ENCODE peak calls at places on chromosomes 12 and 14, in ten cellular contexts. U is CD4-positive, alpha-beta memory T cell; F is body of pancreas; H is thoracic aorta; Y is uterus; R is mesenchymal stem cell; I is CD8-positive, alpha-beta T cell; V is neural progenitor cell; Q is transverse colon; M is GM23338. S is an unnamed sample.

GRCh38 chr14:43105305-43105704 is 1401.8 kb downstream of the FSCB start:
- DNase-seq in U (no peak), Y (no peak), H (no peak), R (no peak), Q (no peak), M (peak; percentile 1), V (no peak), F (no peak), I (no peak), S (no peak)

GRCh38 chr12:106321139-106321850 is 18.8 kb downstream of the TCP11L2 start:
- DNase-seq in Q (no peak), R (no peak), F (no peak), I (no peak), M (no peak), V (no peak), Y (no peak), H (no peak), U (no peak), S (no peak)

GRCh38 chr12:59632408-59632807 is 36.6 kb downstream of the SLC16A7 start:
- DNase-seq in H (no peak), M (no peak), R (no peak), U (no peak), I (no peak), Y (no peak), Q (no peak), V (no peak), F (no peak), S (no peak)

GRCh38 chr12:105451211-105451610 is 120.7 kb downstream of the C12orf75 start:
- DNase-seq in Q (no peak), M (no peak), I (no peak), Y (peak; percentile 20), F (no peak), R (peak; percentile 44), H (no peak), V (no peak), U (no peak), S (no peak)

GRCh38 chr12:31727197-31727596 is 1.6 kb downstream of the AMN1 start:
- DNase-seq in F (no peak), H (no peak), R (no peak), Q (no peak), U (no peak), I (no peak), V (no peak), M (no peak), Y (no peak), S (no peak)

GRCh38 chr12:5220835-5221234 is 177.2 kb downstream of the KCNA5 start:
- DNase-seq in F (no peak), I (no peak), Y (no peak), Q (no peak), V (no peak), M (no peak), U (peak; percentile 0), H (no peak), R (no peak), S (no peak)

GRCh38 chr12:20604408-20604807 is 90.7 kb upstream of the SLCO1C1 start:
- DNase-seq in I (no peak), M (no peak), H (no peak), U (no peak), F (no peak), R (no peak), Y (no peak), V (no peak), Q (no peak), S (no peak)

GRCh38 chr14:64092338-64092737 is 201.8 kb downstream of the ESR2 start:
- DNase-seq in R (no peak), I (no peak), Y (no peak), Q (no peak), H (no peak), V (no peak), M (no peak), U (no peak), F (no peak), S (no peak)

GRCh38 chr12:26298785-26299621 is 103.6 kb downstream of the SSPN start:
- DNase-seq in F (no peak), Q (no peak), Y (no peak), V (no peak), H (no peak), M (peak; percentile 8), U (peak; percentile 13), R (peak; percentile 92), I (no peak), S (peak; percentile 88)

GRCh38 chr12:85874064-85874463 is at the start of gene NTS:
- DNase-seq in R (peak; percentile 17), V (peak; percentile 42), F (no peak), M (peak; percentile 63), I (no peak), Y (no peak), Q (no peak), H (no peak), U (no peak), S (peak; percentile 4)

GRCh38 chr12:132402831-132403416 is 73.5 kb upstream of the GALNT9 start:
- DNase-seq in M (no peak), Y (no peak), R (no peak), F (no peak), U (no peak), I (no peak), V (no peak), H (no peak), Q (no peak), S (no peak)

GRCh38 chr12:109927622-109928021 is 27.5 kb downstream of the TCHP start:
- DNase-seq in U (peak; percentile 30), I (peak; percentile 7), Y (no peak), H (no peak), V (peak; percentile 60), F (peak; percentile 50), M (peak; percentile 74), R (peak; percentile 57), Q (peak; percentile 47), S (no peak)

GRCh38 chr12:76763746-76764675 is at the start of gene ZDHHC17:
- DNase-seq in M (peak; percentile 94), I (peak; percentile 89), Y (peak; percentile 97), H (peak; percentile 65), V (peak; percentile 97), R (peak; percentile 93), Q (peak; percentile 94), U (peak; percentile 94), F (peak; percentile 93), S (peak; percentile 94)

GRCh38 chr12:76766161-76766560 is 2.2 kb downstream of the ZDHHC17 start:
- DNase-seq in I (no peak), H (no peak), F (no peak), M (no peak), U (no peak), R (no peak), Q (no peak), Y (no peak), V (no peak), S (no peak)

GRCh38 chr12:76765598-76765997 is 1.7 kb downstream of the ZDHHC17 start:
- DNase-seq in V (no peak), F (no peak), R (no peak), H (no peak), U (no peak), Q (no peak), Y (no peak), I (no peak), M (no peak), S (no peak)

GRCh38 chr12:76764856-76765255 is 941 bp downstream of the ZDHHC17 start:
- DNase-seq in U (no peak), I (no peak), R (peak; percentile 43), M (peak; percentile 4), F (no peak), H (no peak), Y (no peak), V (peak; percentile 5), Q (peak; percentile 10), S (no peak)

GRCh38 chr12:76762556-76762955 is 1.4 kb upstream of the ZDHHC17 start:
- DNase-seq in M (peak; percentile 91), U (no peak), V (peak; percentile 89), F (no peak), Q (no peak), Y (peak; percentile 24), H (no peak), R (no peak), I (no peak), S (no peak)
- H3K27ac ChIP-seq in M (peak overlapping the region; percentile 94), U (no peak overlapping the region), V (peak overlapping the region; percentile 88), F (peak overlapping the region; percentile 96), Q (peak overlapping the region; percentile 98), Y (peak overlapping the region; percentile 96), H (no peak overlapping the region), R (no peak overlapping the region), I (no peak overlapping the region), S (no peak overlapping the region)

DNA sequence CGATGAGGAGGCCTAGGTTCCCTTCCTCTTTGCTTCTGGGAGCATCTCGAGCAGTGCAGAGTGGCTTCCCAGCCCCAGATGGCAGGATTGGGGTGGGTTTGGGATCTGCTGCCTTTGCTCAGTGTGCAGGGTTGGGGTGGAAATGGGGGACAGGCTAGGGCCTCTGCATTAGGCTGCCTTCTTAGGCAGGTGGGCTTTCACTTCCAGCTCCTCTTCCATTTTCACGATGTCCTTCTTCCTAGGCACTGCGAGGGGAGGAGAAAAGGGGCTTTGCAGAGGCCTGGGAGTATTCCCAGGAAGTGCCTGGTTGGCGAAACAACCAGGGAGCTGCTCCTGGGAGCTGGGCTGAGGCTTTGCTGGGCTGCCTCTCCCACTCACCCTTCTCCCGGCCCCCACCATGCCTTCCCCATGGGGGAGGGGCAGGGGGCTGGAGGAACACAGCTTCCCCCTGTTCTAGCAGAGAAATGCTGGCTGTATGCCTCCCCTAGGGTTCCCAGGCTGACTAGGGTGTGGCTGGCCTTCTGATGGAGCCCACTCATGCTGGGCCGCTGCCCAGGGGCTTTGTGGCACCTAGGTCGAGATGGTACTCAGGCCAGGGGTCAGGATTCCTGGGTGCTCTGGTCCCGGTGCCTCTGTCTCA is 2.4 kb downstream of the NR4A1 start:
- DNase-seq in Q (peak; percentile 57), M (no peak), F (peak; percentile 18), H (no peak), I (no peak), V (no peak), Y (peak; percentile 30), U (no peak), R (peak; percentile 64), S (no peak)
- H3K27me3 ChIP-seq in Q (no peaks in the 10 kb centered on the region), M (peaks cover 40% of the 10 kb centered on the region), F (no peaks in the 10 kb centered on the region), H (no peaks in the 10 kb centered on the region), I (no peaks in the 10 kb centered on the region), V (peaks cover 42% of the 10 kb centered on the region), Y (no peaks in the 10 kb centered on the region), U (no peaks in the 10 kb centered on the region), R (no peaks in the 10 kb centered on the region), S (no peaks in the 10 kb centered on the region)

GRCh38 chr12:76552343-76552938 is 7.1 kb downstream of the OSBPL8 start:
- DNase-seq in R (no peak), H (no peak), I (no peak), Y (no peak), Q (no peak), M (no peak), V (no peak), U (no peak), F (no peak), S (no peak)
- H3K4me1 ChIP-seq in R (no peaks in the 10 kb centered on the region), H (peaks cover 50% of the 10 kb centered on the region), I (peaks cover 81% of the 10 kb centered on the region), Y (peaks cover 7% of the 10 kb centered on the region), Q (peaks cover 6% of the 10 kb centered on the region), M (peaks cover 44% of the 10 kb centered on the region), V (peaks cover 18% of the 10 kb centered on the region), U (peaks cover 96% of the 10 kb centered on the region), F (peaks cover 46% of the 10 kb centered on the region), S (peaks cover 6% of the 10 kb centered on the region)

DNA sequence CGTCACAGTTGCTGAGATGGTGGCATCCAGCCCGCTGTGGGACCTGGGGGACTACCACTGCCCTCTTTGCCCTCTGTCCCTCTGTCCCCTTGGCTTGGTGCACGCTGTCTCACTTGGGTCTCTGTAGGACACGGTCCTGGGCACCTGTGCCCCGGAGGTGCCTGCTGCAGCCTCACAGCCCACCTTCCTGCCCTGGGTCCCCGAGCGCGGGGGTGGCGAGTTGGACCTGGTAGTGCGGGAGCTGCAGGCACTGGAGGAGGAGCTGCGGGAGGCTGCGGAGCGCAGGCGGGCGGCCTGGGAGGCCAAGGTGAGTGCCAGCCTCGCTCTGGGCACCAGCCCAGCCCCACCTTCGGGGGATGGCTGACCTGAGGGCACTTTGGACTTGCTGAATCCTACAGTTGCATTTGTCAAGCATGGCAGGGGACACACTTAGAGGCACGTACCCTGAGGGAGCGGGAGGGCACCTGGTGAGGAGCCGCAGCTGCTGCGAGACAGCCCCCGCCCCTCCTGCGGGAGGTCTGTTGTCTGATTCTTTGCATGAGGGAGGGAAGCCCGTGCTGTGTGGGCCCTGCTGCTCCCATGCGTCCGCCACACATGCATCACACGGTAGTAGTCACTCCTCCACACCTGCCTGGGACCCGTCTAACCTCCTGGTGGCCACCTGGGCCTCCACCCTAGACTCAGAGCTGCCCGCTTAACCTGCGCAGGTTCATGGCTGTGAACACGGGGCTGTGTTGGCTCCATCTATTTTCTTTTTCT is 6.8 kb downstream of the TEDC1 start:
- DNase-seq in M (no peak), Q (no peak), F (no peak), U (no peak), V (no peak), I (no peak), H (no peak), R (no peak), Y (no peak), S (no peak)
- H3K27ac ChIP-seq in M (no peak overlapping the region), Q (no peak overlapping the region), F (no peak overlapping the region), U (no peak overlapping the region), V (no peak overlapping the region), I (no peak overlapping the region), H (no peak overlapping the region), R (no peak overlapping the region), Y (no peak overlapping the region), S (no peak overlapping the region)

S was measured in foreskin keratinocyte.